ENCODE peak calls at places on chromosome 1, in four cellular contexts. Y is A549, B is IMR-90, I is HepG2. S is an unnamed sample.

GRCh38 chr1:171507435-171507834 is 22.1 kb downstream of the PRRC2C start:
- DNase-seq in B (no peak), I (no peak), Y (no peak), S (no peak)

GRCh38 chr1:119702384-119702783 is 9.3 kb upstream of the PHGDH start:
- DNase-seq in Y (peak; percentile 1), B (peak; percentile 83), I (no peak), S (no peak)

GRCh38 chr1:167059045-167059728 is 31.0 kb downstream of the GPA33 start:
- DNase-seq in Y (peak; percentile 67), B (peak; percentile 45), I (peak; percentile 45), S (peak; percentile 77)

GRCh38 chr1:121515235-121515634 is 330.5 kb downstream of the SRGAP2C start:
- DNase-seq in I (no peak), B (no peak), Y (no peak), S (no peak)

GRCh38 chr1:117683571-117684285 is 77.9 kb downstream of the TENT5C start:
- DNase-seq in I (no peak), Y (no peak), B (peak; percentile 37), S (no peak)

GRCh38 chr1:31102501-31102950 is 37.0 kb upstream of the PUM1 start:
- DNase-seq in B (peak; percentile 69), I (no peak), Y (peak; percentile 28), S (peak; percentile 50)

GRCh38 chr1:200174525-200174924 is 147.0 kb downstream of the NR5A2 start:
- DNase-seq in I (no peak), Y (no peak), B (no peak), S (no peak)

GRCh38 chr1:16175610-16176553 is 20.0 kb upstream of the EPHA2 start:
- DNase-seq in I (no peak), B (peak; percentile 91), Y (peak; percentile 74), S (peak; percentile 39)

GRCh38 chr1:81510701-81511100 is 290.0 kb upstream of the ADGRL2 start:
- DNase-seq in B (no peak), Y (no peak), I (no peak), S (no peak)

GRCh38 chr1:239361403-239361802 is 25.0 kb upstream of the CHRM3 start:
- DNase-seq in I (no peak), Y (no peak), B (peak; percentile 1), S (no peak)

GRCh38 chr1:52629667-52630066 is 3.3 kb upstream of the SHISAL2A start:
- DNase-seq in Y (no peak), I (no peak), B (no peak), S (no peak)

GRCh38 chr1:178881950-178882349 is 11.1 kb upstream of the ANGPTL1 start:
- DNase-seq in B (no peak), I (no peak), Y (no peak), S (no peak)

GRCh38 chr1:226287587-226287986 is 21.4 kb downstream of the LIN9 start:
- DNase-seq in B (no peak), Y (no peak), I (no peak), S (no peak)

DNA sequence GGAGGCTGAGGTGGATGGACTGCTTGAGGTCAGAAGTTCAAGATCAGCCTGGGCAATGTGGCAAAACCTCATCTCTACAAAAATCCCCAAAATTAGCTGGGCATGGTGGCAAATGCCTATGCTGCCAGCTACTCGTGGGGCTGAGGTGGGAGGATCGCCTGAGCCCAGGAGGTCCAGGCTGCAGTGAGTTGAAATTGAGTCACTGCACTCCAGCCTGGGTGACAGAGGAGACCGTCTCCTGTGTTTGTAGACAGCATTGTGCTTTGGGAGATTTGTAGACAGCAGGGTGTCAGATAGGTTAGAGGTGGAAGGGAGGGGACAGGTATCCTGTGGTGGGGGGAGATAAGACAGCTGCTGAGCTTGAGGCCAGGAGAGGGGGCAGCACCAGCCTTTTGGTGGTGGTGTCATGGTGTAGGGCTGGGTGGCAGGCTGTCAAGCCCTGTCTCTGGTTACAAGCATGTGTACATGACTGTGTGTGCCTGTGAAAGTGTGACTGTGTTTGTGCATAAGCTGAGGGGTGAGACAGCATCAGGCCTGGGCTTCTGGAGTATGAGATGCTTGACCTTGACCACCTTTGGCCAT is 15.2 kb downstream of the PPFIA4 start:
- DNase-seq in B (no peak), I (no peak), Y (no peak), S (no peak)
- TF ChIP-seq BHLHE40 in B (no peak), I (no peak), Y (no peak), S (no peak)

DNA sequence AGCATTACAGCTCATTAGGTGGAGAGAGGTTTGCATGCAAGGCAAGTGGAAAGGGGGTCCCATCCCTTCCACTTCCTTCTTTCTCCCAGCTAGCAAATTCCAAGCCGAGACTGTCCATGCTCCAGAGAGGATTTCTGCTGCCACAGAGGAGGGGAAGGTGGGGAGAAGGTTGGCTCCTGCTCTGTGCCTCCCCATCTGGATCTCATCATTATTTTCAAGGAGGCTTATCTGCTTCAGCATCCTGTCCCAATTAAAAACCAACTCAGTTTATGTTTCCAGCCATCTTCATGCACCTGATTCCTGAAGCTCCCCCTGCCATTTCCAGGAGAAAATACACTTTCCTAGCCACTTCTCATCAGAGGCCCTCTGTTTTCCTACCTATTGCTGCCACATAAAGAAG is 66.8 kb upstream of the GOLT1A start:
- DNase-seq in Y (no peak), I (no peak), B (no peak), S (no peak)
- TF ChIP-seq BHLHE40 in Y (no peak), I (no peak), B (no peak), S (no peak)

DNA sequence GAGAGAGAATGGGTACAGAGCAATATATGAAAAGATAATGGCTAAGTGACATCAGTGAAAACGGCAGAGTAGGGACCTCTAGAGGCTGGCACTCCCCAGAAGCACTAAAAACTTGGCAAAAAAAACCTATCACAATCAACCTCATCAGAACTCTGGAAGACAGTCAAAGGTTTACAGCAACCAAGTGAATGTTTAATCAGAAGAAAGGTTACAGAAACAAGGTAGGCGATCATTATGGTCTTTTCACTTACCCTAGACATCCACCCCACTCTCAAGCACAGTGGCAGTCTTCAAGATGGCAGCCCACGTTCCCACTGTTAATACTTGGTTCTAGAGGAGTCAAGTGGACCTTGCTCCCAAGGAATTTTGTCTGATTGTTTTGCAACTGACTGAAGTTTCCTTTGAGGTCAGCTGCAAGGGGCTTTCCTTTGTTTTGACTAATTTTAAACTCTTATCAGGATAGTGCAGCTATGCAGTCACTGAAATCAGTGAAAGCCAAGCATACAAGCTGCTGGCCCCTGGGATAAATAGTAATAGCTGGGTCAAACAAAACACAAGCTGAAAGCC is 7.2 kb downstream of the KIFAP3 start:
- DNase-seq in B (peak; percentile 7), I (no peak), Y (no peak), S (no peak)
- TF ChIP-seq BHLHE40 in B (no peak), I (no peak), Y (no peak), S (no peak)

GRCh38 chr1:58108783-58109182 is 437.7 kb downstream of the OMA1 start:
- DNase-seq in Y (no peak), B (no peak), I (no peak), S (no peak)
- TF ChIP-seq BHLHE40 in Y (no peak), B (no peak), I (no peak), S (no peak)

GRCh38 chr1:19436716-19437476 is 48.4 kb downstream of the CAPZB start:
- DNase-seq in I (peak; percentile 95), B (no peak), Y (peak; percentile 11), S (no peak)
- TF ChIP-seq BHLHE40 in I (no peak), B (no peak), Y (no peak), S (no peak)

DNA sequence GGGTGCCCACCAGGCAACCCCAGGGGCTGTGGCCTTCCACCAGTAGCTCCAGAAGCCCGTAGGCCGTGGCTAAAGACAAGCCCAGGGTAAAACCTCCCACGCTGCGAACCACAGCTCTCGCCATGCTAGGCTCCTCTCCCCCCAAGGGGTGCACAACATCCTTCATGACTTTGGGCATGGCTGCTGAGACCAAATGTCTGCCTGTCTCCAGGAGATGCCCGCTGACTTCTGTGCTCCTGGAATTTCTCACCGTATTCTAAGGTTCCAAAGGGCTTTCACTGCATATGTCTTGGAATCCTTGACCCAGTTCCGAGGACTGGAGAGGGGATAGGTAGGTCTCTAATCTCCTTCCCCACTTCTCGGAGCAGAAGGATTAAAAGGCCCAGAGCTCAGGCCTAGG is at the start of the genes DCST1 and DCST2:
- DNase-seq in B (no peak), Y (no peak), I (no peak), S (no peak)
- TF ChIP-seq BHLHE40 in B (no peak), Y (no peak), I (no peak), S (no peak)

GRCh38 chr1:91799159-91799558 is 86.8 kb downstream of the TGFBR3 start:
- DNase-seq in B (no peak), Y (no peak), I (no peak), S (no peak)

GRCh38 chr1:91798241-91798648 is 87.7 kb downstream of the TGFBR3 start:
- DNase-seq in I (no peak), B (no peak), Y (no peak), S (no peak)

GRCh38 chr1:91801496-91802115 is 84.3 kb downstream of the TGFBR3 start:
- DNase-seq in I (no peak), Y (no peak), B (no peak), S (no peak)

GRCh38 chr1:91798741-91799140 is 87.2 kb downstream of the TGFBR3 start:
- DNase-seq in Y (no peak), B (no peak), I (no peak), S (no peak)

GRCh38 chr1:91799863-91800262 is 86.1 kb downstream of the TGFBR3 start:
- DNase-seq in Y (no peak), I (no peak), B (no peak), S (no peak)
- TF ChIP-seq BHLHE40 in Y (no peak), I (no peak), B (no peak), S (no peak)

S was measured in HEK293T.